ENCODE peak calls at places on chromosomes 16 and 17, in eight cellular contexts. W, R, K, Q, I, G, Y and S are unnamed samples.

GRCh38 chr16:82059983-82060421 is 24.9 kb downstream of the HSD17B2 start:
- DNase-seq in I (no peak), Q (no peak), G (no peak), W (no peak), R (no peak), K (no peak), Y (peak), S (no peak)

GRCh38 chr17:80375186-80375585 is 39.8 kb upstream of the ENDOV start:
- DNase-seq in G (no peak), W (no peak), Y (no peak), Q (no peak), R (no peak), I (no peak), K (no peak), S (no peak)

GRCh38 chr17:34826332-34826731 is 134.9 kb downstream of the CCT6B start:
- DNase-seq in K (peak), W (no peak), Q (no peak), G (peak), I (no peak), Y (no peak), R (no peak), S (no peak)

GRCh38 chr16:4763791-4764190 is 3.2 kb downstream of the ZNF500 start:
- DNase-seq in R (no peak), G (no peak), Y (no peak), Q (no peak), W (no peak), K (no peak), I (no peak), S (no peak)

GRCh38 chr17:49101054-49101534 is 31.5 kb upstream of the B4GALNT2 start:
- DNase-seq in R (no peak), W (no peak), G (no peak), K (no peak), I (peak), Y (no peak), Q (no peak), S (no peak)

GRCh38 chr16:59179446-59180082 is 445.4 kb upstream of the GOT2 start:
- DNase-seq in G (no peak), R (no peak), Y (peak), I (no peak), Q (no peak), W (no peak), K (no peak), S (peak)

GRCh38 chr16:28845173-28846079 is 722 bp downstream of the TUFM start:
- DNase-seq in R (no peak), G (peak), Y (peak), Q (no peak), K (peak), I (peak), W (peak), S (peak)

GRCh38 chr16:14289692-14290340 is 218.7 kb downstream of the MRTFB start:
- DNase-seq in Q (peak), Y (peak), W (peak), I (peak), G (peak), R (no peak), K (peak), S (no peak)

GRCh38 chr17:44557653-44558285 is 485 bp downstream of the FZD2 start:
- DNase-seq in W (peak), Y (no peak), R (no peak), I (no peak), Q (peak), K (peak), G (no peak), S (peak)

GRCh38 chr16:57143125-57143965 is 42.5 kb downstream of the PSME3IP1 start:
- DNase-seq in K (no peak), G (no peak), R (no peak), Q (no peak), W (no peak), I (no peak), Y (no peak), S (no peak)

GRCh38 chr17:67274466-67274865 is 29.5 kb upstream of the HELZ start:
- DNase-seq in Y (no peak), Q (no peak), W (no peak), R (no peak), G (no peak), I (no peak), K (no peak), S (no peak)

GRCh38 chr16:87145181-87146176 is 171.7 kb downstream of the C16orf95 start:
- DNase-seq in Q (no peak), R (no peak), K (no peak), W (no peak), G (peak), Y (no peak), I (peak), S (no peak)

GRCh38 chr16:52786105-52786504 is 239.2 kb upstream of the TOX3 start:
- DNase-seq in W (no peak), G (no peak), I (no peak), K (no peak), Q (no peak), Y (no peak), R (no peak), S (no peak)

GRCh38 chr16:64339052-64339770 is 782.7 kb downstream of the CDH11 start:
- DNase-seq in Y (no peak), K (no peak), I (no peak), Q (no peak), G (no peak), W (no peak), R (no peak), S (no peak)

GRCh38 chr16:1919680-1919998 is 1.4 kb upstream of the HS3ST6 start:
- DNase-seq in K (no peak), R (no peak), Y (no peak), Q (no peak), I (no peak), G (no peak), W (no peak), S (no peak)

GRCh38 chr16:17101646-17102045 is 369.1 kb downstream of the XYLT1 start:
- DNase-seq in Y (no peak), K (no peak), I (peak), W (peak), Q (no peak), R (no peak), G (peak), S (no peak)

GRCh38 chr17:43599046-43599395 is 52.9 kb upstream of the ETV4 start:
- DNase-seq in K (no peak), Q (no peak), W (no peak), Y (no peak), G (no peak), I (no peak), R (no peak), S (no peak)

GRCh38 chr17:35742496-35742895 is 10.5 kb downstream of the GAS2L2 start:
- DNase-seq in G (no peak), Y (no peak), R (no peak), K (no peak), I (no peak), Q (no peak), W (no peak), S (no peak)

GRCh38 chr17:57260325-57261083 is 4.2 kb downstream of the MSI2 start:
- DNase-seq in Q (peak), I (no peak), G (no peak), W (no peak), K (no peak), Y (no peak), R (no peak), S (no peak)

GRCh38 chr17:42387221-42387657 is 1.0 kb downstream of the STAT3 start:
- DNase-seq in R (no peak), Y (peak), G (peak), K (peak), W (no peak), Q (no peak), I (no peak), S (peak)

GRCh38 chr17:83105512-83105911 is 26.1 kb downstream of the METRNL start:
- DNase-seq in R (no peak), W (no peak), Y (no peak), I (no peak), K (no peak), Q (no peak), G (no peak), S (no peak)

GRCh38 chr16:89958068-89958467 is 9.5 kb downstream of the DEF8 start:
- DNase-seq in R (no peak), K (peak), Q (peak), Y (peak), G (peak), I (peak), W (peak), S (peak)

GRCh38 chr17:41785876-41786226 is 660 bp downstream of the JUP start:
- DNase-seq in I (no peak), G (peak), W (peak), K (no peak), Q (peak), Y (no peak), R (no peak), S (peak)

GRCh38 chr16:88264641-88265285 is 118.0 kb upstream of the ZNF469 start:
- DNase-seq in G (peak), W (peak), R (peak), Y (peak), Q (peak), K (no peak), I (peak), S (peak)

GRCh38 chr17:5027299-5027698 is 7.9 kb downstream of the SLC52A1 start:
- DNase-seq in I (no peak), Q (no peak), R (no peak), K (no peak), Y (no peak), G (no peak), W (no peak), S (no peak)

GRCh38 chr16:6863135-6863534 is 469.5 kb upstream of the RBFOX1 start:
- DNase-seq in G (no peak), W (no peak), Y (no peak), K (no peak), Q (no peak), I (no peak), R (no peak), S (no peak)
- H3K4me2 ChIP-seq in G (no peak), W (no peak), Y (no peak), K (no peak), Q (no peak), I (no peak), R (no peak), S (no peak)

GRCh38 chr17:46772013-46772878 is 46.2 kb downstream of the WNT3 start:
- DNase-seq in W (peak), I (no peak), R (no peak), K (no peak), Q (peak), Y (peak), G (peak), S (peak)
- TF ChIP-seq POLR2AphosphoS5 in W (no peak), I (no peak), R (no peak), K (no peak), Q (no peak), Y (peak), G (no peak), S (no peak)

DNA sequence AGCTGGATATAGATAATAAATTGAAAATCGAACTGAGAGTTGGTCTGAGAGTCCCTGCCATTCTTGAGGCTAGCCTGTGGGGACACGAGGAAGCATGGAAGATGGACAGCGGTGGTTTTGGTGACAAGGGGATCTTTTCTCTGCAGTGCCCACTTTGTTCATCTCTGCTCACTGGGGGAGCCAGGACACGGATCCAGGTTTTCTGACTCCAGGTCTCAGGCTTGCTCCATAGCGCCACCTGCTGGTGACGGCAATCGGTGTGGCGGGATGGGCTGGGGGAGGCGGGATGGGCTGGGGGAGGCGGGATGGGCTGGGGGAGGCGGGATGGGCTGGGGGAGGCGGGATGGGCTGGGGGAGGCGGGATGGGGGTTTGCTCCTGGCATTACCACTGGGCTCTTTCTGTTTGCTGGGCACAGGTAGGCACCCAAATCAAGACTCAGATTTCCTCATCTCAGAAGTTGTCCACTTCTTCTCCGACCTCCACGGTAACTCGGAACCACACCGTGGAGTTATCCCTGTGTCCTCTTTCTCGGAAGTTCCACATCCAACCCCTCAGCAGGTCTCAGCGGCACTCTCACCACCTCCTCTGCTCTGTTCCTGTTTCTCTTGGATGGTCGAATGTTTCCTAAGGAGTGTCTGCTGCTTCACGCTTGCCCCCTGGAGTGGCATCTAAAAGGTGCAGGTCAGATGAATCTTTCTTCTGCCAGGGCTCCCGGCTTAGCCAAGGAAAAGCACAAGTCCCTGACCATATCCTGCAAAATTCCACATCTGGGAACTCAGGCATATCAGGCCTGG is 142.4 kb downstream of the CYLD start:
- DNase-seq in Q (peak), R (no peak), Y (peak), I (no peak), W (peak), K (peak), G (peak), S (no peak)
- TF ChIP-seq CTCF in Q (peak), R (peak), Y (peak), I (peak), W (peak), K (no peak), G (peak), S (no peak)

DNA sequence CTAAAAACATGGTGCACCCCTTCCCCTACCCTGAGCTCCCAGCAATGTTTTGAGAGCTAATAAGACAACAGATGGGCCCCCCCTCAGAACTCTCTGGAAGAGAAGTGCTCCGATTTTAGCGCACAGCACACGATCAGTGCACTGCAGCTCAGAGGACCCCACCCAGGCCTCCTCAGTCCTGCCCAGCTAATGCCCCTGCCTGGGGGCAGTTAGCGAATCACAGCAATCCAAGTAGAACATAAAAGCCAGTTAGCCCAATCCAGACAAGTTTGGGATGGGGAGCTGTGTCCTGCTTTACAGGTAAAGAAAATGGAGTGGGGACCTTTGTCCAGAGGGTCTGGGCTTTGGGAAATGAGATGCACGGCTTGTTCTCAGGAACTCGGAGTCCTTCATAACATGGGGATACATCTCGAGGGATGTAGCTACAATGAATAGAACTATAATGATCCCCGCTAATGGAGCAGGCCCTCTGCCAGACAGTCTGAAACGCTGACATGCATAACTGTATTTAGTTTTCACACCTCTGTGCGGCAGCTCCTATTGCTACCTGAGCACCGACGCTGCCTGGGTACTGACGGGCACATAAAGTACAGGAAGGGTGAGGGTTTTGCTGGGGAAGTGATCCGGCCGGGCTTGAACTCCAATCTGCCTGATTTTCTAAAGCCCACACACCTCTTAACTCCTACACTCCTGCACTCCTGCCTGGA is 29.7 kb upstream of the CDC42EP4 start:
- DNase-seq in G (no peak), R (no peak), W (no peak), K (no peak), Q (peak), I (no peak), Y (no peak), S (no peak)
- H3K4me2 ChIP-seq in G (no peak), R (no peak), W (peak), K (no peak), Q (peak), I (no peak), Y (no peak), S (no peak)

DNA sequence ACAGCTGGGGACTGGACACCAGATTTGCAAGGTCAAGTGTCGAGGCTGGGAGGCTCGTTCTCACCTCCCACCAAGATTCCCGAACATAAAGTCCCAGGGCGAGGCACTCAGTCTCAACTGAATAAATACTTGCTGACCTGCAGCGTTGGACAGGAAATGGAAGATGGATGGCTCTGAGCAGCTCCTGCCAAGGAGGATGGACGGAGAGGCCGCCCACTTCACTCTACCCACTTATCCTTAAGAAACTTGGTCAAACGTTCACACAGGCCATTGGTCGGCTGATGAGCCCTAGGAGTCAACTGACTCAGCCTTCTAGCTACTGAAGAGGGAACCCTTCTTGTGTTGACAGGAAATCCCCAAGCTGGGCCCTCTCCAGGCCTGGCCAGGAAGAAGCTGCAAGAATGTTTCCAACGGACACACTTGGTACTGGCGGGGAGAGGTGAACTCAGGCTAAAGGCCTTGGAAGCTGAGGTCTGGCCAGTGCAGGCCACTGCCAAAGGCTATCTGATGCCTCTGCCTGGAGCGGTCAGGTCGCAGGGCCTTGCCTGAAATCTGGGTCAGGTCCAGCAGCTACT is 50.0 kb downstream of the VAC14 start:
- DNase-seq in K (no peak), Q (no peak), Y (no peak), I (no peak), G (no peak), R (no peak), W (no peak), S (peak)
- TF ChIP-seq POLR2AphosphoS5 in K (no peak), Q (no peak), Y (no peak), I (no peak), G (no peak), R (no peak), W (no peak), S (peak)

GRCh38 chr17:45649796-45650195 is 134.3 kb upstream of the CRHR1 start:
- DNase-seq in Y (no peak), R (no peak), I (no peak), K (no peak), Q (no peak), G (no peak), W (no peak), S (no peak)

GRCh38 chr17:45646288-45646988 is 137.7 kb upstream of the CRHR1 start:
- DNase-seq in G (no peak), W (no peak), Q (no peak), R (no peak), Y (peak), I (no peak), K (no peak), S (no peak)

GRCh38 chr17:45651145-45651713 is 132.9 kb upstream of the CRHR1 start:
- DNase-seq in Q (no peak), Y (no peak), R (no peak), G (no peak), K (no peak), I (no peak), W (no peak), S (no peak)

GRCh38 chr17:45650601-45651000 is 133.5 kb upstream of the CRHR1 start:
- DNase-seq in W (no peak), K (no peak), R (no peak), Y (no peak), G (no peak), I (no peak), Q (no peak), S (no peak)

GRCh38 chr17:45648642-45649041 is 135.5 kb upstream of the CRHR1 start:
- DNase-seq in K (peak), Y (no peak), I (no peak), Q (peak), R (no peak), G (peak), W (peak), S (no peak)
- TF ChIP-seq CTCF in K (peak), Y (peak), I (peak), Q (peak), R (peak), G (peak), W (peak), S (no peak)

GRCh38 chr16:66800856-66801255 is 528 bp downstream of the TERB1 start:
- DNase-seq in R (no peak), G (no peak), I (no peak), Y (no peak), K (peak), W (peak), Q (no peak), S (no peak)
- H3K4me2 ChIP-seq in R (no peak), G (no peak), I (no peak), Y (no peak), K (no peak), W (no peak), Q (no peak), S (no peak)

GRCh38 chr17:15918661-15919259 is 26.2 kb upstream of the ADORA2B start:
- DNase-seq in Q (no peak), W (no peak), G (no peak), R (no peak), K (no peak), I (no peak), Y (no peak), S (peak)
- TF ChIP-seq POLR2AphosphoS5 in Q (no peak), W (no peak), G (no peak), R (no peak), K (no peak), I (no peak), Y (no peak), S (no peak)

GRCh38 chr17:64146418-64147109 is 16.6 kb upstream of the ERN1 start:
- DNase-seq in K (peak), G (peak), Q (peak), W (peak), I (no peak), R (no peak), Y (peak), S (peak)

GRCh38 chr17:64148017-64148631 is 18.2 kb upstream of the ERN1 start:
- DNase-seq in Y (peak), K (peak), G (peak), I (no peak), Q (no peak), R (no peak), W (peak), S (peak)

GRCh38 chr17:64145751-64146417 is 15.9 kb upstream of the ERN1 start:
- DNase-seq in W (peak), Q (peak), I (peak), G (peak), R (peak), Y (peak), K (peak), S (peak)

GRCh38 chr17:64147110-64148016 is 17.4 kb upstream of the ERN1 start:
- DNase-seq in Q (no peak), R (no peak), I (no peak), K (peak), G (peak), Y (peak), W (peak), S (peak)

DNA sequence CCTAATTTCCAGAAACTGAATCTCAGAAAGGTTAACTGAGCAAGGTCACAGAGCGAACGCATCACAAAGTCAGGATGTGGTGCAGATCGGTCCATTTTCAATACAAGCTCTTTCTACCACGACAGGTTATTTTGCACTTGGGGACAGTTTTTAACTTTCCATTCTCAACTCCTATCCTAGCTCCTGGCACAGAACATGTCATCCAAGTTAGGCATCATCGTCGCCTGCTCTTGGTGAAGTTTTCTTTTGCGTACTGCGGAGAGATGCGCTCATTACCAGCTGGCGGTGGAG is 15.5 kb upstream of the ERN1 start:
- DNase-seq in W (no peak), K (no peak), R (no peak), Q (no peak), G (no peak), Y (no peak), I (no peak), S (no peak)
- TF ChIP-seq CTCF in W (no peak), K (peak), R (no peak), Q (no peak), G (no peak), Y (peak), I (no peak), S (no peak)